ENCODE peak calls at places on chromosomes 3 and 15, in six cellular contexts. X is heart left ventricle; P is HCT116; Z is ascending aorta; I is CD8-positive, alpha-beta T cell; C is lower leg skin. Y is an unnamed sample.

GRCh38 chr3:72113564-72113963 is 328.6 kb upstream of the PROK2 start:
- DNase-seq in I (no peak), C (no peak), X (peak; percentile 48), Z (no peak), P (no peak), Y (no peak)

GRCh38 chr3:169112153-169112892 is 551.2 kb downstream of the MECOM start:
- DNase-seq in P (peak; percentile 6), Z (no peak), C (no peak), I (no peak), X (no peak), Y (no peak)

GRCh38 chr3:101020616-101021015 is 27.4 kb upstream of the ABI3BP start:
- DNase-seq in I (no peak), X (no peak), P (no peak), Z (no peak), C (no peak), Y (no peak)

GRCh38 chr3:48155122-48155521 is 33.1 kb downstream of the CDC25A start:
- DNase-seq in Z (no peak), P (peak; percentile 69), C (no peak), I (no peak), X (no peak), Y (no peak)

GRCh38 chr15:31304074-31304648 is 22.5 kb upstream of the KLF13 start:
- DNase-seq in Z (peak; percentile 60), I (peak; percentile 8), X (no peak), C (peak; percentile 85), P (no peak), Y (no peak)

GRCh38 chr15:70323111-70323851 is 225.6 kb upstream of the TLE3 start:
- DNase-seq in P (no peak), I (no peak), Z (peak; percentile 65), C (peak; percentile 92), X (no peak), Y (no peak)

GRCh38 chr15:81117136-81117535 is 16.9 kb upstream of the CFAP161 start:
- DNase-seq in C (no peak), Z (no peak), X (no peak), P (no peak), I (no peak), Y (no peak)

GRCh38 chr3:5051772-5052171 is 70.3 kb upstream of the ARL8B start:
- DNase-seq in I (no peak), P (no peak), X (no peak), Z (no peak), C (peak; percentile 20), Y (no peak)

GRCh38 chr3:43723121-43723734 is 32.5 kb downstream of the ABHD5 start:
- DNase-seq in Z (no peak), X (no peak), P (no peak), C (no peak), I (no peak), Y (no peak)

GRCh38 chr15:90143176-90143655 is 40.9 kb upstream of the IDH2 start:
- DNase-seq in C (no peak), Z (no peak), X (peak; percentile 62), P (peak; percentile 57), I (peak; percentile 66), Y (peak; percentile 67)

GRCh38 chr15:73686781-73687256 is 2.6 kb downstream of the CD276 start:
- DNase-seq in C (peak; percentile 88), X (no peak), P (no peak), I (no peak), Z (peak; percentile 67), Y (no peak)

GRCh38 chr3:196604548-196604947 is 34.9 kb upstream of the NRROS start:
- DNase-seq in I (peak; percentile 56), Z (no peak), P (no peak), X (no peak), C (no peak), Y (peak; percentile 83)

GRCh38 chr3:127750226-127751031 is 71.9 kb downstream of the MGLL start:
- DNase-seq in P (no peak), Z (no peak), X (no peak), C (no peak), I (no peak), Y (no peak)

GRCh38 chr15:70056091-70056680 is 41.5 kb downstream of the TLE3 start:
- DNase-seq in P (no peak), I (no peak), X (peak; percentile 6), C (no peak), Z (no peak), Y (no peak)

GRCh38 chr3:55615694-55616310 is 128.7 kb upstream of the WNT5A start:
- DNase-seq in P (no peak), I (no peak), X (no peak), C (no peak), Z (no peak), Y (no peak)

GRCh38 chr3:184334470-184335158 is 2.8 kb upstream of the FAM131A start:
- DNase-seq in X (peak; percentile 30), Z (no peak), P (no peak), I (peak; percentile 51), C (no peak), Y (no peak)

GRCh38 chr15:38053786-38054185 is 119.3 kb downstream of the TMCO5A start:
- DNase-seq in C (no peak), P (no peak), X (no peak), I (no peak), Z (no peak), Y (no peak)

GRCh38 chr3:101495552-101495951 is 17.5 kb downstream of the SENP7 start:
- DNase-seq in P (no peak), I (no peak), C (no peak), Z (no peak), X (no peak), Y (no peak)

GRCh38 chr3:122680381-122681293 is at the start of gene PARP14:
- DNase-seq in C (peak; percentile 93), P (no peak), Z (peak; percentile 76), I (peak; percentile 69), X (peak; percentile 74), Y (peak; percentile 39)

GRCh38 chr15:62607643-62608042 is 434.9 kb upstream of the TPM1 start:
- DNase-seq in I (no peak), C (no peak), P (no peak), X (no peak), Z (no peak), Y (no peak)

GRCh38 chr3:37862712-37863551 is 1.3 kb downstream of the CTDSPL start:
- DNase-seq in C (peak; percentile 88), I (no peak), X (no peak), P (no peak), Z (no peak), Y (no peak)

GRCh38 chr3:142574665-142575064 is 3.9 kb downstream of the ATR start:
- DNase-seq in P (no peak), X (no peak), Z (no peak), I (no peak), C (no peak), Y (no peak)

GRCh38 chr3:28317438-28318022 is 31.0 kb upstream of the ZCWPW2 start:
- DNase-seq in P (peak; percentile 28), X (no peak), C (no peak), I (no peak), Z (no peak), Y (peak; percentile 34)

GRCh38 chr15:48644827-48645557 is 517 bp downstream of the FBN1 start:
- DNase-seq in Z (peak; percentile 77), I (no peak), X (peak; percentile 50), C (peak; percentile 90), P (no peak), Y (no peak)

GRCh38 chr15:48644498-48644826 is 1.0 kb downstream of the FBN1 start:
- DNase-seq in P (no peak), Z (no peak), C (no peak), I (no peak), X (no peak), Y (no peak)

GRCh38 chr15:48643776-48644497 is 1.6 kb downstream of the FBN1 start:
- DNase-seq in C (no peak), X (no peak), P (no peak), I (no peak), Z (no peak), Y (no peak)

GRCh38 chr15:48646364-48646763 is 855 bp upstream of the FBN1 start:
- DNase-seq in P (no peak), Z (no peak), X (no peak), I (no peak), C (no peak), Y (no peak)

DNA sequence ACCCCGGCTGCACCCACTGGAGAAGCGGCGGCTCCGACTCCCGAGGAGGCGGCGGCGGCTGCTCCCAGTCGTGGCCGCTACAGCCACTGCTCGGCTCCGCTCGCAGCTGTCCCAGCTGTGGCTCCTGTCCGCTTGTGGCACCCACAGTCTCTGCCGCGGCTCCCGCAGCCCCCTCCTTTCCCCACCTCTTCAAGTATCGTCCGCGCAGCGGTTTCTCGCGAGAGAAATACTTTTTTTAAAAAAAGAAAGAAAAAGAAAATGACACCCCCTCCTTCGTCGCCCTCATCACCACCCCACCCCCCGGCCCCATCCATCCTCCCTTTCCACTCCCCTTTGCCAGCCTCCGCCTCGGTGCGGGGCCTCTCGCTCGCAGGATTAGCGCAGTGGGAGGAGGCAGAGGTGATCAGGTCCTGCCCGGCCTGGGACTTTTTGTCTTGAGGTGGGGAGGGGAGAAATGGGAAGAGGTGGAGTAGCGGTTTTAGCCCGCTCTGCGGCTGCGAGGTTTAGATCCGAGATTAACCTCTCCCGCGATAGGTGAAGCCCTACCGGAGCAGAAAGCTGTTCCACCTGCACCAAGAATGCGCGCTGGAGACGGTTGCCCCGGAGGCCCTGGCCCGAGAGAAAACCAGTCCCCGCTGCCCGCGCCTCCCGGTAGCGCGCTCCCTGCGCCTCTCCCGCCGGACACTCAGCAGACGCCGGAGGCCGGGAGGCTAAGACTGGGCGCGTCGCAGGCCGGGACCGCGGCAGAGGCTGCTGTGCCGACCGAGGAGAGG is at the start of gene FBN1:
- DNase-seq in C (peak; percentile 94), I (no peak), P (no peak), X (peak; percentile 74), Z (peak; percentile 89), Y (no peak)
- H3K4me3 ChIP-seq in C (peak within 1 kb of the TSS; percentile 51), I (no peak within 1 kb of the TSS), P (no peak within 1 kb of the TSS), X (peak within 1 kb of the TSS; percentile 67), Z (peak within 1 kb of the TSS; percentile 88), Y (no peak within 1 kb of the TSS)

GRCh38 chr3:116050311-116050710 is 395.0 kb downstream of the LSAMP start:
- DNase-seq in P (no peak), I (no peak), C (no peak), X (no peak), Z (no peak), Y (no peak)
- H3K4me3 ChIP-seq in P (no peak overlapping the region), I (no peak overlapping the region), C (no peak overlapping the region), X (no peak overlapping the region), Z (no peak overlapping the region), Y (no peak overlapping the region)

GRCh38 chr3:126266850-126267168 is 86.4 kb upstream of the ALDH1L1 start:
- DNase-seq in I (no peak), P (no peak), C (no peak), Z (no peak), X (no peak), Y (no peak)
- H3K4me3 ChIP-seq in I (no peak overlapping the region), P (peak overlapping the region; percentile 63), C (no peak overlapping the region), Z (peak overlapping the region; percentile 34), X (peak overlapping the region; percentile 44), Y (no peak overlapping the region)

GRCh38 chr15:75900577-75900976 is 3.1 kb upstream of the FBXO22 start:
- DNase-seq in I (no peak), P (no peak), C (no peak), X (no peak), Z (no peak), Y (no peak)

GRCh38 chr15:75904241-75904631 is 558 bp downstream of the FBXO22 start:
- DNase-seq in I (no peak), P (no peak), Z (peak; percentile 65), C (peak; percentile 86), X (peak; percentile 29), Y (no peak)

GRCh38 chr15:75903331-75904240 is at the start of gene FBXO22:
- DNase-seq in I (peak; percentile 88), Z (peak; percentile 95), X (peak; percentile 93), P (peak; percentile 84), C (peak; percentile 97), Y (peak; percentile 92)

GRCh38 chr15:75902129-75902557 is 1.5 kb upstream of the FBXO22 start:
- DNase-seq in I (no peak), X (peak; percentile 47), C (no peak), Z (no peak), P (no peak), Y (no peak)

GRCh38 chr15:75905231-75905630 is 1.6 kb downstream of the FBXO22 start:
- DNase-seq in I (no peak), C (no peak), X (no peak), Z (no peak), P (no peak), Y (no peak)
- H3K4me3 ChIP-seq in I (no peak overlapping the region), C (no peak overlapping the region), X (no peak overlapping the region), Z (no peak overlapping the region), P (peak overlapping the region; percentile 93), Y (no peak overlapping the region)

Y was measured in naive thymus-derived CD4-positive, alpha-beta T cell.